ENCODE peak calls at places on chromosomes 4 and X, in six cellular contexts. One of them, this sample, is unnamed.

GRCh38 chrX:65926095-65927019 is 113.5 kb downstream of the VSIG4 start:
- DNase-seq in HTR-8/SVneo: no peak
- DNase-seq in iPS-NIHi11: no peak
- DNase-seq in NCI-H1417: no peak
- DNase-seq in GM18507: no peak
- DNase-seq in WTC11: no peak
- DNase-seq in this sample: no peak

GRCh38 chrX:8813036-8813435 is 11.9 kb upstream of the FAM9A start:
- DNase-seq in HTR-8/SVneo: no peak
- DNase-seq in iPS-NIHi11: no peak
- DNase-seq in NCI-H1417: no peak
- DNase-seq in GM18507: no peak
- DNase-seq in WTC11: no peak
- DNase-seq in this sample: no peak

GRCh38 chr4:154119317-154119716 is 330.4 kb upstream of the SFRP2 start:
- DNase-seq in HTR-8/SVneo: no peak
- DNase-seq in iPS-NIHi11: no peak
- DNase-seq in NCI-H1417: no peak
- DNase-seq in GM18507: no peak
- DNase-seq in WTC11: peak; percentile 32
- DNase-seq in this sample: no peak

GRCh38 chrX:49238735-49239134 is 3.5 kb downstream of the CCDC22 start:
- DNase-seq in HTR-8/SVneo: no peak
- DNase-seq in iPS-NIHi11: no peak
- DNase-seq in NCI-H1417: no peak
- DNase-seq in GM18507: no peak
- DNase-seq in WTC11: no peak
- DNase-seq in this sample: no peak

GRCh38 chr4:112036881-112037280 is 108.4 kb upstream of the FAM241A start:
- DNase-seq in HTR-8/SVneo: no peak
- DNase-seq in iPS-NIHi11: no peak
- DNase-seq in NCI-H1417: no peak
- DNase-seq in GM18507: no peak
- DNase-seq in WTC11: no peak
- DNase-seq in this sample: no peak

GRCh38 chr4:147928400-147928799 is 196.5 kb downstream of the ARHGAP10 start:
- DNase-seq in HTR-8/SVneo: no peak
- DNase-seq in iPS-NIHi11: no peak
- DNase-seq in NCI-H1417: no peak
- DNase-seq in GM18507: no peak
- DNase-seq in WTC11: no peak
- DNase-seq in this sample: peak; percentile 2

GRCh38 chrX:119411959-119412358 is 12.8 kb downstream of the SLC25A43 start:
- DNase-seq in HTR-8/SVneo: no peak
- DNase-seq in iPS-NIHi11: no peak
- DNase-seq in NCI-H1417: no peak
- DNase-seq in GM18507: no peak
- DNase-seq in WTC11: no peak
- DNase-seq in this sample: no peak

GRCh38 chr4:7323872-7324650 is 110.7 kb downstream of the PSAPL1 start:
- DNase-seq in HTR-8/SVneo: no peak
- DNase-seq in iPS-NIHi11: peak; percentile 49
- DNase-seq in NCI-H1417: peak; percentile 94
- DNase-seq in GM18507: no peak
- DNase-seq in WTC11: no peak
- DNase-seq in this sample: no peak

GRCh38 chrX:68083510-68083909 is 349.8 kb downstream of the OPHN1 start:
- DNase-seq in HTR-8/SVneo: no peak
- DNase-seq in iPS-NIHi11: no peak
- DNase-seq in NCI-H1417: no peak
- DNase-seq in GM18507: no peak
- DNase-seq in WTC11: no peak
- DNase-seq in this sample: no peak

GRCh38 chr4:6540879-6541278 is 34.1 kb upstream of the MAN2B2 start:
- DNase-seq in HTR-8/SVneo: no peak
- DNase-seq in iPS-NIHi11: no peak
- DNase-seq in NCI-H1417: no peak
- DNase-seq in GM18507: no peak
- DNase-seq in WTC11: no peak
- DNase-seq in this sample: no peak

GRCh38 chr4:40721730-40722171 is 28.0 kb upstream of the NSUN7 start:
- DNase-seq in HTR-8/SVneo: no peak
- DNase-seq in iPS-NIHi11: no peak
- DNase-seq in NCI-H1417: no peak
- DNase-seq in GM18507: no peak
- DNase-seq in WTC11: no peak
- DNase-seq in this sample: no peak

GRCh38 chrX:153494541-153495361 is at the start of gene BGN:
- DNase-seq in HTR-8/SVneo: peak; percentile 41
- DNase-seq in iPS-NIHi11: peak; percentile 57
- DNase-seq in NCI-H1417: peak; percentile 47
- DNase-seq in GM18507: no peak
- DNase-seq in WTC11: peak; percentile 54
- DNase-seq in this sample: no peak

GRCh38 chr4:159206427-159206871 is 103.6 kb downstream of the RAPGEF2 start:
- DNase-seq in HTR-8/SVneo: no peak
- DNase-seq in iPS-NIHi11: no peak
- DNase-seq in NCI-H1417: no peak
- DNase-seq in GM18507: peak; percentile 8
- DNase-seq in WTC11: no peak
- DNase-seq in this sample: no peak

GRCh38 chr4:143355540-143356217 is 19.0 kb downstream of the GAB1 start:
- DNase-seq in HTR-8/SVneo: no peak
- DNase-seq in iPS-NIHi11: no peak
- DNase-seq in NCI-H1417: no peak
- DNase-seq in GM18507: no peak
- DNase-seq in WTC11: no peak
- DNase-seq in this sample: no peak

GRCh38 chr4:7788193-7788592 is 151.5 kb downstream of the AFAP1 start:
- DNase-seq in HTR-8/SVneo: no peak
- DNase-seq in iPS-NIHi11: no peak
- DNase-seq in NCI-H1417: no peak
- DNase-seq in GM18507: no peak
- DNase-seq in WTC11: no peak
- DNase-seq in this sample: no peak

GRCh38 chr4:45539142-45539814 is 584.6 kb downstream of the GABRG1 start:
- DNase-seq in HTR-8/SVneo: no peak
- DNase-seq in iPS-NIHi11: no peak
- DNase-seq in NCI-H1417: no peak
- DNase-seq in GM18507: no peak
- DNase-seq in WTC11: no peak
- DNase-seq in this sample: no peak

GRCh38 chrX:41384041-41384705 is 50.2 kb downstream of the DDX3X start:
- DNase-seq in HTR-8/SVneo: peak; percentile 63
- DNase-seq in iPS-NIHi11: no peak
- DNase-seq in NCI-H1417: peak; percentile 3
- DNase-seq in GM18507: no peak
- DNase-seq in WTC11: no peak
- DNase-seq in this sample: no peak

GRCh38 chrX:24693453-24694202 is at the start of gene POLA1:
- DNase-seq in HTR-8/SVneo: peak; percentile 85
- DNase-seq in iPS-NIHi11: peak; percentile 90
- DNase-seq in NCI-H1417: peak; percentile 98
- DNase-seq in GM18507: peak; percentile 65
- DNase-seq in WTC11: peak; percentile 93
- DNase-seq in this sample: peak; percentile 88

GRCh38 chrX:153793291-153793690 is 884 bp downstream of the IDH3G start:
- DNase-seq in HTR-8/SVneo: no peak
- DNase-seq in iPS-NIHi11: no peak
- DNase-seq in NCI-H1417: no peak
- DNase-seq in GM18507: no peak
- DNase-seq in WTC11: no peak
- DNase-seq in this sample: no peak

GRCh38 chr4:146018247-146018646 is 79.6 kb upstream of the ZNF827 start:
- DNase-seq in HTR-8/SVneo: no peak
- DNase-seq in iPS-NIHi11: no peak
- DNase-seq in NCI-H1417: no peak
- DNase-seq in GM18507: no peak
- DNase-seq in WTC11: no peak
- DNase-seq in this sample: no peak

GRCh38 chrX:135707880-135708279 is 5.6 kb upstream of the CT45A1 start:
- DNase-seq in HTR-8/SVneo: no peak
- DNase-seq in iPS-NIHi11: peak; percentile 72
- DNase-seq in NCI-H1417: no peak
- DNase-seq in GM18507: peak; percentile 0
- DNase-seq in WTC11: peak; percentile 83
- DNase-seq in this sample: no peak

GRCh38 chrX:119251381-119251780 is 15.3 kb downstream of the PGRMC1 start:
- DNase-seq in HTR-8/SVneo: no peak
- DNase-seq in iPS-NIHi11: no peak
- DNase-seq in NCI-H1417: no peak
- DNase-seq in GM18507: no peak
- DNase-seq in WTC11: no peak
- DNase-seq in this sample: no peak

GRCh38 chr4:40924096-40924792 is 174.5 kb downstream of the NSUN7 start:
- DNase-seq in HTR-8/SVneo: peak; percentile 62
- DNase-seq in iPS-NIHi11: peak; percentile 74
- DNase-seq in NCI-H1417: peak; percentile 51
- DNase-seq in GM18507: peak; percentile 61
- DNase-seq in WTC11: peak; percentile 81
- DNase-seq in this sample: peak; percentile 74